ENCODE peak calls at places on chromosomes 2 and 18, in five cellular contexts. One of them, this sample, is unnamed.

GRCh38 chr18:59990121-59990818 is 90.5 kb downstream of the PMAIP1 start:
- DNase-seq in ovary: no peak
- DNase-seq in Peyer's patch: no peak
- DNase-seq in PC-3: peak
- DNase-seq in bronchial epithelial cell: no peak
- DNase-seq in this sample: peak

GRCh38 chr2:177740718-177741117 is 331.9 kb downstream of the PDE11A start:
- DNase-seq in ovary: no peak
- DNase-seq in Peyer's patch: no peak
- DNase-seq in PC-3: no peak
- DNase-seq in bronchial epithelial cell: no peak
- DNase-seq in this sample: no peak

GRCh38 chr2:120919771-120920437 is 184.2 kb downstream of the GLI2 start:
- DNase-seq in ovary: peak
- DNase-seq in Peyer's patch: no peak
- DNase-seq in PC-3: no peak
- DNase-seq in bronchial epithelial cell: no peak
- DNase-seq in this sample: peak

GRCh38 chr18:69956037-69956436 is 8.4 kb upstream of the CD226 start:
- DNase-seq in ovary: no peak
- DNase-seq in Peyer's patch: no peak
- DNase-seq in PC-3: no peak
- DNase-seq in bronchial epithelial cell: no peak
- DNase-seq in this sample: no peak

GRCh38 chr2:123747316-123747715 is 277.8 kb upstream of the CNTNAP5 start:
- DNase-seq in ovary: no peak
- DNase-seq in Peyer's patch: no peak
- DNase-seq in PC-3: peak
- DNase-seq in bronchial epithelial cell: peak
- DNase-seq in this sample: peak

GRCh38 chr2:119897996-119898395 is 114.9 kb upstream of the EPB41L5 start:
- DNase-seq in ovary: no peak
- DNase-seq in Peyer's patch: no peak
- DNase-seq in PC-3: no peak
- DNase-seq in bronchial epithelial cell: no peak
- DNase-seq in this sample: no peak

GRCh38 chr18:47036298-47036874 is 965 bp upstream of the ELOA2 start:
- DNase-seq in ovary: no peak
- DNase-seq in Peyer's patch: no peak
- DNase-seq in PC-3: peak
- DNase-seq in bronchial epithelial cell: peak
- DNase-seq in this sample: peak

GRCh38 chr2:16100006-16100405 is 159.7 kb downstream of the MYCN start:
- DNase-seq in ovary: no peak
- DNase-seq in Peyer's patch: no peak
- DNase-seq in PC-3: peak
- DNase-seq in bronchial epithelial cell: peak
- DNase-seq in this sample: peak

GRCh38 chr2:214076527-214076926 is 334.3 kb upstream of the VWC2L start:
- DNase-seq in ovary: no peak
- DNase-seq in Peyer's patch: no peak
- DNase-seq in PC-3: peak
- DNase-seq in bronchial epithelial cell: no peak
- DNase-seq in this sample: no peak

GRCh38 chr2:177553176-177553909 is 160.8 kb downstream of the AGPS start:
- DNase-seq in ovary: no peak
- DNase-seq in Peyer's patch: no peak
- DNase-seq in PC-3: peak
- DNase-seq in bronchial epithelial cell: peak
- DNase-seq in this sample: peak

DNA sequence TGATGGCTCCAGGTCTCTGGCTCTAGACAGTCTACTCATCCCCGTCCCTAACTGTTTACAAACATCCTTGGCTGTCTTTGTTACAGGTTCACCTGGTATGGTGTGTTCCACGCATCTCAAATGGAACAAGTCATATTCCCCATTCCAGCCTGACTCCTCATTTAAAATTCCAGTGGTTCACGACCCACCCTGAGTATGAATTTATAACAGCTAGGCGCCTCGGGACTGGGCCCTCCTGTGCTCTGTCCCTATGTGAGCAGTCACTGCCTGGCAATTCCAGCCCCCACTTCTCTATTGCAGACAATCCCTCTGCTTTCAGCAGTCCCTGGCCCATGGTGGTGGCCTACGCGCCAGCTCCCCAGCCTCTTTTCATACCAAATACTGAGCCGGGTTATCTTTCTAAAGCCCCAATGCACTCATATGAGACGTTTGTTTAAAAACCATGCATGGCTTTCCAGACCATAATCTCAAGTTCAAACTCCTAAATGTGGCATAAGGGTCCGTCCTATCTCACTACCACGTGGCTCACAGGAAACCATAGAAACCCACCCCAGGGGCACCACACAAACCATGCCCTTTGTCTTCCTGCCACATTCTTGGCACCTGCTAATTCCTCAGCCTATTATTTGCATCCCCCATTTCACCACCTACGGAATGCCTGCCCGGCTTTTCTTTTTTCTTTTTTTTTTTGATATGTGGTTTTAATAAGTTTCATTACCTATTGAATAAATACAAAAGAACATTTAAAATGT is 1.6 kb downstream of the SERPINB8 start:
- DNase-seq in ovary: no peak
- DNase-seq in Peyer's patch: no peak
- DNase-seq in PC-3: no peak
- DNase-seq in bronchial epithelial cell: no peak
- DNase-seq in this sample: peak
- H3K4me3 ChIP-seq in ovary: no peak
- H3K4me3 ChIP-seq in Peyer's patch: no peak
- H3K4me3 ChIP-seq in PC-3: peak
- H3K4me3 ChIP-seq in bronchial epithelial cell: peak
- H3K4me3 ChIP-seq in this sample: peak

GRCh38 chr2:6864251-6864758 is 1.4 kb downstream of the CMPK2 start:
- DNase-seq in ovary: no peak
- DNase-seq in Peyer's patch: no peak
- DNase-seq in PC-3: no peak
- DNase-seq in bronchial epithelial cell: no peak
- DNase-seq in this sample: no peak

GRCh38 chr2:6866239-6866745 is 585 bp upstream of the CMPK2 start:
- DNase-seq in ovary: peak
- DNase-seq in Peyer's patch: peak
- DNase-seq in PC-3: peak
- DNase-seq in bronchial epithelial cell: peak
- DNase-seq in this sample: peak

GRCh38 chr2:6864938-6865345 is 765 bp downstream of the CMPK2 start:
- DNase-seq in ovary: peak
- DNase-seq in Peyer's patch: peak
- DNase-seq in PC-3: no peak
- DNase-seq in bronchial epithelial cell: no peak
- DNase-seq in this sample: no peak

GRCh38 chr2:6866982-6867381 is 1.3 kb upstream of the CMPK2 start:
- DNase-seq in ovary: no peak
- DNase-seq in Peyer's patch: no peak
- DNase-seq in PC-3: no peak
- DNase-seq in bronchial epithelial cell: no peak
- DNase-seq in this sample: no peak

DNA sequence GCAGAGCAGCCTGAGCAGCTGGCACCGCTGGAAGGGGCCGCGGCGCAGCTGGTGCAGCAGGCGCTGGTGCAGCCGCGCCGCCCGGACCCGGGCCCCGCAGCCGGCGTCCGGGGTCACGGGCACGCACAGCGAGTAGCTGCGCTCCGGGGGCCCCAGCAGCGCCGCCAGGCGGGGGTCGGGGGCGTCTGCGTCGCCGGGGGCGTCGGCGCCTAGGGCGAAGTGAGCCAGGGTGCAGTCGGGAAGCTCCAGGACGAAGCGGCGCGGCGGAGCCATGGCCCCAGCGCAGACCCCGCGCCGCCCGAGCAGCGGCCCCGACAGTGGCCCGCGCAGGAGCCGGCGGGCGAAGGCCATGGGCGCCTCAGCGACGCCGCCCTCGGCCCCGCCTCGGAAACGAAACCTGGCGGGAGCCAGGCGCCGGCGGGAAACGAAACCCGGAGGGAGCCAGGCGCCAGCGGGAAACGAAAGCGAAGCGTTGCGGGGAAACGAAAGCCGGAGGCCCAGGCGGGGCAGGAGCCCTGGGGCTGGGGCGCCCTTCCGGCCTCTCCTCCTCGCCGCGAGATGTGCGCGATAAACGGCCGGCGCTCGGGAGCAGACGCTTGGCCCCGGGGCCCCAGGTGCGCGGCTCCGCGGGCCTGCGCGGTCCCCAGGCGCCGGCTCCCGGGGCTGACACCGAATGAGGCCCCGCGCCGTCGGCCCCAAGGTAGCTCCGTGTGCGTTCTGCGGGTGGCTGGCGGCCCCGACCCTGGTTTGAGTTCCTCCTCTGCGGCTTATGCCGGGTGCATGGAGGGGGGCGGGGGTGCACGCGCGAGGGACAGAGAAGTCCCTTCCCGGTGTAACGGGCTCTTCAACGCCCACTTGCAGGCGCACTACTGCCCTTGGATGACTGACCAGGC is at the start of gene CMPK2:
- DNase-seq in ovary: peak
- DNase-seq in Peyer's patch: peak
- DNase-seq in PC-3: peak
- DNase-seq in bronchial epithelial cell: no peak
- DNase-seq in this sample: peak
- TF ChIP-seq CTCF in ovary: no peak
- TF ChIP-seq CTCF in Peyer's patch: peak
- TF ChIP-seq CTCF in PC-3: no peak
- TF ChIP-seq CTCF in bronchial epithelial cell: no peak
- TF ChIP-seq CTCF in this sample: no peak

GRCh38 chr18:75247601-75248421 is 37.2 kb downstream of the TSHZ1 start:
- DNase-seq in ovary: no peak
- DNase-seq in Peyer's patch: no peak
- DNase-seq in PC-3: peak
- DNase-seq in bronchial epithelial cell: peak
- DNase-seq in this sample: peak
- H3K4me3 ChIP-seq in ovary: peak
- H3K4me3 ChIP-seq in Peyer's patch: peak
- H3K4me3 ChIP-seq in PC-3: peak
- H3K4me3 ChIP-seq in bronchial epithelial cell: peak
- H3K4me3 ChIP-seq in this sample: peak

DNA sequence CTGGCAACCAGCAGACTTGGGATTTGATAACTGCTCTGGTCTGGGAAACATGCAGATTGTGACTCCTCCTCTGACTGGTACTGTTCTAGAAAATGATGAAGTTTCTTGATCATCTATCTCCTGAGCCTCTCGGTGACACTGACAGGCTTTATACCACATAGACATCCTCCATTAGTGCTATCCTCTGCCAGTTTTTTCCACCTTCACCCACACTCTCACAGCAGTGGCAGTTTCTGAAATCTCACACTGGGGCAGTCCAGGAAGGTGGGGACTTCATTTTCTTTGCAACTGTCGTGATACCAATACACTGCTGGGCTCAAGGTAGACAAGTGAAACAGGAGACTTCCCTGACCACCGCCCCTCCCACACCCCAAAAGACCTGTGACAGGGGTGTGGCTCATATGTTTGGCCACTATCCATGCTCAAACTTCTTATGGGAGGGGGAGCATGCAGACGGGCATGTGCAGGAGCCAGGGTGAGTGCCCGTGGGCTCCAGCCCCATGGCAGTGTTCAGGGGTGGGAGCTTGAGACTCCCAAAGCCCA is 66.3 kb upstream of the RMDN2 start:
- DNase-seq in ovary: no peak
- DNase-seq in Peyer's patch: no peak
- DNase-seq in PC-3: no peak
- DNase-seq in bronchial epithelial cell: no peak
- DNase-seq in this sample: no peak
- TF ChIP-seq CTCF in ovary: no peak
- TF ChIP-seq CTCF in Peyer's patch: no peak
- TF ChIP-seq CTCF in PC-3: no peak
- TF ChIP-seq CTCF in bronchial epithelial cell: no peak
- TF ChIP-seq CTCF in this sample: no peak

GRCh38 chr18:57792741-57793629 is 10.1 kb downstream of the ATP8B1 start:
- DNase-seq in ovary: no peak
- DNase-seq in Peyer's patch: no peak
- DNase-seq in PC-3: no peak
- DNase-seq in bronchial epithelial cell: no peak
- DNase-seq in this sample: no peak
- H3K4me3 ChIP-seq in ovary: no peak
- H3K4me3 ChIP-seq in Peyer's patch: no peak
- H3K4me3 ChIP-seq in PC-3: no peak
- H3K4me3 ChIP-seq in bronchial epithelial cell: no peak
- H3K4me3 ChIP-seq in this sample: no peak

GRCh38 chr2:108993095-108993937 is 4.3 kb upstream of the EDAR start:
- DNase-seq in ovary: no peak
- DNase-seq in Peyer's patch: no peak
- DNase-seq in PC-3: no peak
- DNase-seq in bronchial epithelial cell: no peak
- DNase-seq in this sample: no peak

GRCh38 chr2:108994250-108994649 is 5.2 kb upstream of the EDAR start:
- DNase-seq in ovary: no peak
- DNase-seq in Peyer's patch: no peak
- DNase-seq in PC-3: no peak
- DNase-seq in bronchial epithelial cell: no peak
- DNase-seq in this sample: no peak

GRCh38 chr2:108987111-108987510 is 1.9 kb downstream of the EDAR start:
- DNase-seq in ovary: no peak
- DNase-seq in Peyer's patch: no peak
- DNase-seq in PC-3: no peak
- DNase-seq in bronchial epithelial cell: no peak
- DNase-seq in this sample: peak

GRCh38 chr2:108988076-108988795 is 784 bp downstream of the EDAR start:
- DNase-seq in ovary: no peak
- DNase-seq in Peyer's patch: no peak
- DNase-seq in PC-3: no peak
- DNase-seq in bronchial epithelial cell: peak
- DNase-seq in this sample: peak

DNA sequence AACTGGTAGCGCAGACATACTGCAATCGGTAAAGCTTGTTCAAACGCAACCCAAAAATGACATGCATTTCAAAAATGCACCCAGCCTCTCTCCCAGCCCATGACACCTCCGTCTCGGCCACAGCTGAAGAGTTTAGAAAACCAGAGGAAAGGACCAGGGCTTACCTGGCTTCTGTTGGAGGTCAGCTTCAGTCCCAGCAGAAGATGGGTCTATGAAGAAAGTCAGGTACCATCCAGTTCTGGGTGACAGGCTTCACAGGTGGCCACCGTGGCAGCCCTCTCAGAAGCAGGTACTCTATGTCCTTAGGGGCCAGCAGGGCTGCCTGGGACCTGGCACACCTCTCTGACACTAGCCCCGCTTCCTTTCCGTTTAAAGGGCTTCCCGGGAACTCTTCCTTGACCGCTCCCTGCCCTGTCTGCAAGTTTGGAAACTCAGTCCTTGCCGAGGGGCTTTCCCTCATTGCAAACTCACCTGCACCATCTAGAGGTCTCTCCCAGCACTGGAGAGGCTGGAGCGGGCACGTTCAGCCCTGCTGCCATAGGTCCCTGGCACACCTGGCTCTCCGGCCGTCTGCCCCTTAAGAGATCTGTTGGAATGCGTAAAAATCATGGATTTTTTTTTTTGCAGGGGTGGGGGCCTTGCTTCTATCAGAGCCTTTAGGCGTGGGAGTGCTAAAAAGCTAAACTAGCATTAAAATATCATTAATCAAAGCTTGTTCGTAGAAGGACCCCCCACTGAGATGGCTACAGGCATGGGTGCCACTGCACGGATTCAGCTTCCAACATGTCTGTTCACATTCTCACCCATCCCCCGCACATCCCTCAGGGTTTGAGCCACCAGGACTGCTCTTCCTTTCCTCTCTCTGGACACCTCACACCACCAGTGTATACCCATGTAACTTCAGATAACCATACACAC is at the start of gene EDAR:
- DNase-seq in ovary: no peak
- DNase-seq in Peyer's patch: peak
- DNase-seq in PC-3: peak
- DNase-seq in bronchial epithelial cell: peak
- DNase-seq in this sample: peak
- TF ChIP-seq CTCF in ovary: no peak
- TF ChIP-seq CTCF in Peyer's patch: peak
- TF ChIP-seq CTCF in PC-3: peak
- TF ChIP-seq CTCF in bronchial epithelial cell: peak
- TF ChIP-seq CTCF in this sample: peak